ENCODE peak calls at places on chromosomes 6 and 20, in ten cellular contexts. One of them, this sample, is unnamed.

GRCh38 chr6:7154341-7155139 is 46.8 kb downstream of the RREB1 start:
- DNase-seq in T-helper 9 cell: no peak
- DNase-seq in aorta: no peak
- DNase-seq in ACHN: no peak
- DNase-seq in activated CD8-positive, alpha-beta memory T cell treated with anti-CD3 and anti-CD28 coated beads, Interleukin-2, amount 50 U/mL, for 4 hours: no peak
- DNase-seq in activated CD4-positive, alpha-beta T cell treated with anti-CD3 and anti-CD28 coated beads for 36 hours: peak
- DNase-seq in hippocampal formation: no peak
- DNase-seq in activated effector memory CD4-positive, alpha-beta T cell treated with Interleukin-2 at 50 U/mL for 16 hours: no peak
- DNase-seq in heart right ventricle: no peak
- DNase-seq in NCI-H69: no peak
- DNase-seq in this sample: no peak

GRCh38 chr6:17086469-17086868 is 15.4 kb upstream of the STMND1 start:
- DNase-seq in T-helper 9 cell: no peak
- DNase-seq in aorta: no peak
- DNase-seq in ACHN: peak
- DNase-seq in activated CD8-positive, alpha-beta memory T cell treated with anti-CD3 and anti-CD28 coated beads, Interleukin-2, amount 50 U/mL, for 4 hours: peak
- DNase-seq in activated CD4-positive, alpha-beta T cell treated with anti-CD3 and anti-CD28 coated beads for 36 hours: peak
- DNase-seq in hippocampal formation: peak
- DNase-seq in activated effector memory CD4-positive, alpha-beta T cell treated with Interleukin-2 at 50 U/mL for 16 hours: no peak
- DNase-seq in heart right ventricle: peak
- DNase-seq in NCI-H69: peak
- DNase-seq in this sample: peak

GRCh38 chr6:33297956-33298772 is 578 bp downstream of the RGL2 start:
- DNase-seq in T-helper 9 cell: peak
- DNase-seq in aorta: peak
- DNase-seq in ACHN: peak
- DNase-seq in activated CD8-positive, alpha-beta memory T cell treated with anti-CD3 and anti-CD28 coated beads, Interleukin-2, amount 50 U/mL, for 4 hours: peak
- DNase-seq in activated CD4-positive, alpha-beta T cell treated with anti-CD3 and anti-CD28 coated beads for 36 hours: peak
- DNase-seq in hippocampal formation: peak
- DNase-seq in activated effector memory CD4-positive, alpha-beta T cell treated with Interleukin-2 at 50 U/mL for 16 hours: peak
- DNase-seq in heart right ventricle: peak
- DNase-seq in NCI-H69: peak
- DNase-seq in this sample: peak

GRCh38 chr6:39590994-39591393 is 134.2 kb downstream of the KIF6 start:
- DNase-seq in T-helper 9 cell: no peak
- DNase-seq in aorta: no peak
- DNase-seq in ACHN: no peak
- DNase-seq in activated CD8-positive, alpha-beta memory T cell treated with anti-CD3 and anti-CD28 coated beads, Interleukin-2, amount 50 U/mL, for 4 hours: no peak
- DNase-seq in activated CD4-positive, alpha-beta T cell treated with anti-CD3 and anti-CD28 coated beads for 36 hours: no peak
- DNase-seq in hippocampal formation: no peak
- DNase-seq in activated effector memory CD4-positive, alpha-beta T cell treated with Interleukin-2 at 50 U/mL for 16 hours: no peak
- DNase-seq in heart right ventricle: no peak
- DNase-seq in NCI-H69: no peak
- DNase-seq in this sample: no peak

GRCh38 chr6:45965007-45965406 is 50.7 kb downstream of the CLIC5 start:
- DNase-seq in T-helper 9 cell: no peak
- DNase-seq in aorta: no peak
- DNase-seq in ACHN: peak
- DNase-seq in activated CD8-positive, alpha-beta memory T cell treated with anti-CD3 and anti-CD28 coated beads, Interleukin-2, amount 50 U/mL, for 4 hours: no peak
- DNase-seq in activated CD4-positive, alpha-beta T cell treated with anti-CD3 and anti-CD28 coated beads for 36 hours: no peak
- DNase-seq in hippocampal formation: no peak
- DNase-seq in activated effector memory CD4-positive, alpha-beta T cell treated with Interleukin-2 at 50 U/mL for 16 hours: no peak
- DNase-seq in heart right ventricle: no peak
- DNase-seq in NCI-H69: peak
- DNase-seq in this sample: peak

GRCh38 chr20:17963114-17963897 is 5.3 kb downstream of the SNX5 start:
- DNase-seq in T-helper 9 cell: no peak
- DNase-seq in aorta: no peak
- DNase-seq in ACHN: no peak
- DNase-seq in activated CD8-positive, alpha-beta memory T cell treated with anti-CD3 and anti-CD28 coated beads, Interleukin-2, amount 50 U/mL, for 4 hours: no peak
- DNase-seq in activated CD4-positive, alpha-beta T cell treated with anti-CD3 and anti-CD28 coated beads for 36 hours: no peak
- DNase-seq in hippocampal formation: no peak
- DNase-seq in activated effector memory CD4-positive, alpha-beta T cell treated with Interleukin-2 at 50 U/mL for 16 hours: no peak
- DNase-seq in heart right ventricle: no peak
- DNase-seq in NCI-H69: no peak
- DNase-seq in this sample: no peak

GRCh38 chr6:112311950-112312547 is 35.1 kb upstream of the RFPL4B start:
- DNase-seq in T-helper 9 cell: no peak
- DNase-seq in aorta: no peak
- DNase-seq in ACHN: peak
- DNase-seq in activated CD8-positive, alpha-beta memory T cell treated with anti-CD3 and anti-CD28 coated beads, Interleukin-2, amount 50 U/mL, for 4 hours: no peak
- DNase-seq in activated CD4-positive, alpha-beta T cell treated with anti-CD3 and anti-CD28 coated beads for 36 hours: peak
- DNase-seq in hippocampal formation: peak
- DNase-seq in activated effector memory CD4-positive, alpha-beta T cell treated with Interleukin-2 at 50 U/mL for 16 hours: no peak
- DNase-seq in heart right ventricle: peak
- DNase-seq in NCI-H69: peak
- DNase-seq in this sample: peak

GRCh38 chr20:63639093-63639860 is 12.4 kb upstream of the GMEB2 start:
- DNase-seq in T-helper 9 cell: peak
- DNase-seq in aorta: no peak
- DNase-seq in ACHN: no peak
- DNase-seq in activated CD8-positive, alpha-beta memory T cell treated with anti-CD3 and anti-CD28 coated beads, Interleukin-2, amount 50 U/mL, for 4 hours: peak
- DNase-seq in activated CD4-positive, alpha-beta T cell treated with anti-CD3 and anti-CD28 coated beads for 36 hours: peak
- DNase-seq in hippocampal formation: no peak
- DNase-seq in activated effector memory CD4-positive, alpha-beta T cell treated with Interleukin-2 at 50 U/mL for 16 hours: peak
- DNase-seq in heart right ventricle: peak
- DNase-seq in NCI-H69: no peak
- DNase-seq in this sample: no peak

GRCh38 chr6:2129076-2129695 is 116.2 kb downstream of the GMDS start:
- DNase-seq in T-helper 9 cell: no peak
- DNase-seq in aorta: no peak
- DNase-seq in ACHN: no peak
- DNase-seq in activated CD8-positive, alpha-beta memory T cell treated with anti-CD3 and anti-CD28 coated beads, Interleukin-2, amount 50 U/mL, for 4 hours: no peak
- DNase-seq in activated CD4-positive, alpha-beta T cell treated with anti-CD3 and anti-CD28 coated beads for 36 hours: no peak
- DNase-seq in hippocampal formation: no peak
- DNase-seq in activated effector memory CD4-positive, alpha-beta T cell treated with Interleukin-2 at 50 U/mL for 16 hours: no peak
- DNase-seq in heart right ventricle: no peak
- DNase-seq in NCI-H69: peak
- DNase-seq in this sample: no peak

GRCh38 chr6:26575494-26575939 is 21.2 kb upstream of the ABT1 start:
- DNase-seq in T-helper 9 cell: no peak
- DNase-seq in aorta: no peak
- DNase-seq in ACHN: no peak
- DNase-seq in activated CD8-positive, alpha-beta memory T cell treated with anti-CD3 and anti-CD28 coated beads, Interleukin-2, amount 50 U/mL, for 4 hours: no peak
- DNase-seq in activated CD4-positive, alpha-beta T cell treated with anti-CD3 and anti-CD28 coated beads for 36 hours: no peak
- DNase-seq in hippocampal formation: no peak
- DNase-seq in activated effector memory CD4-positive, alpha-beta T cell treated with Interleukin-2 at 50 U/mL for 16 hours: no peak
- DNase-seq in heart right ventricle: no peak
- DNase-seq in NCI-H69: peak
- DNase-seq in this sample: peak

GRCh38 chr6:144581807-144582537 is 296.8 kb downstream of the UTRN start:
- DNase-seq in T-helper 9 cell: no peak
- DNase-seq in aorta: no peak
- DNase-seq in ACHN: peak
- DNase-seq in activated CD8-positive, alpha-beta memory T cell treated with anti-CD3 and anti-CD28 coated beads, Interleukin-2, amount 50 U/mL, for 4 hours: no peak
- DNase-seq in activated CD4-positive, alpha-beta T cell treated with anti-CD3 and anti-CD28 coated beads for 36 hours: peak
- DNase-seq in hippocampal formation: peak
- DNase-seq in activated effector memory CD4-positive, alpha-beta T cell treated with Interleukin-2 at 50 U/mL for 16 hours: no peak
- DNase-seq in heart right ventricle: peak
- DNase-seq in NCI-H69: peak
- DNase-seq in this sample: peak

GRCh38 chr20:37651932-37652331 is 41.9 kb upstream of the CTNNBL1 start:
- DNase-seq in T-helper 9 cell: no peak
- DNase-seq in aorta: no peak
- DNase-seq in ACHN: no peak
- DNase-seq in activated CD8-positive, alpha-beta memory T cell treated with anti-CD3 and anti-CD28 coated beads, Interleukin-2, amount 50 U/mL, for 4 hours: no peak
- DNase-seq in activated CD4-positive, alpha-beta T cell treated with anti-CD3 and anti-CD28 coated beads for 36 hours: peak
- DNase-seq in hippocampal formation: no peak
- DNase-seq in activated effector memory CD4-positive, alpha-beta T cell treated with Interleukin-2 at 50 U/mL for 16 hours: no peak
- DNase-seq in heart right ventricle: peak
- DNase-seq in NCI-H69: peak
- DNase-seq in this sample: peak

GRCh38 chr20:35134472-35134871 is 12.7 kb downstream of the EDEM2 start:
- DNase-seq in T-helper 9 cell: no peak
- DNase-seq in aorta: peak
- DNase-seq in ACHN: no peak
- DNase-seq in activated CD8-positive, alpha-beta memory T cell treated with anti-CD3 and anti-CD28 coated beads, Interleukin-2, amount 50 U/mL, for 4 hours: no peak
- DNase-seq in activated CD4-positive, alpha-beta T cell treated with anti-CD3 and anti-CD28 coated beads for 36 hours: no peak
- DNase-seq in hippocampal formation: no peak
- DNase-seq in activated effector memory CD4-positive, alpha-beta T cell treated with Interleukin-2 at 50 U/mL for 16 hours: no peak
- DNase-seq in heart right ventricle: peak
- DNase-seq in NCI-H69: no peak
- DNase-seq in this sample: no peak

GRCh38 chr6:142355481-142356174 is 53.8 kb downstream of the ADGRG6 start:
- DNase-seq in T-helper 9 cell: no peak
- DNase-seq in aorta: no peak
- DNase-seq in ACHN: no peak
- DNase-seq in activated CD8-positive, alpha-beta memory T cell treated with anti-CD3 and anti-CD28 coated beads, Interleukin-2, amount 50 U/mL, for 4 hours: peak
- DNase-seq in activated CD4-positive, alpha-beta T cell treated with anti-CD3 and anti-CD28 coated beads for 36 hours: no peak
- DNase-seq in hippocampal formation: no peak
- DNase-seq in activated effector memory CD4-positive, alpha-beta T cell treated with Interleukin-2 at 50 U/mL for 16 hours: no peak
- DNase-seq in heart right ventricle: no peak
- DNase-seq in NCI-H69: no peak
- DNase-seq in this sample: no peak

GRCh38 chr6:103587722-103588121 is 1272.0 kb downstream of the HACE1 start:
- DNase-seq in T-helper 9 cell: no peak
- DNase-seq in aorta: no peak
- DNase-seq in ACHN: no peak
- DNase-seq in activated CD8-positive, alpha-beta memory T cell treated with anti-CD3 and anti-CD28 coated beads, Interleukin-2, amount 50 U/mL, for 4 hours: no peak
- DNase-seq in activated CD4-positive, alpha-beta T cell treated with anti-CD3 and anti-CD28 coated beads for 36 hours: no peak
- DNase-seq in hippocampal formation: no peak
- DNase-seq in activated effector memory CD4-positive, alpha-beta T cell treated with Interleukin-2 at 50 U/mL for 16 hours: no peak
- DNase-seq in heart right ventricle: no peak
- DNase-seq in NCI-H69: no peak
- DNase-seq in this sample: no peak

GRCh38 chr6:161094904-161095440 is 103.4 kb downstream of the MAP3K4 start:
- DNase-seq in T-helper 9 cell: no peak
- DNase-seq in aorta: no peak
- DNase-seq in ACHN: no peak
- DNase-seq in activated CD8-positive, alpha-beta memory T cell treated with anti-CD3 and anti-CD28 coated beads, Interleukin-2, amount 50 U/mL, for 4 hours: no peak
- DNase-seq in activated CD4-positive, alpha-beta T cell treated with anti-CD3 and anti-CD28 coated beads for 36 hours: no peak
- DNase-seq in hippocampal formation: no peak
- DNase-seq in activated effector memory CD4-positive, alpha-beta T cell treated with Interleukin-2 at 50 U/mL for 16 hours: no peak
- DNase-seq in heart right ventricle: no peak
- DNase-seq in NCI-H69: no peak
- DNase-seq in this sample: no peak

GRCh38 chr6:116461563-116462507 is 660 bp downstream of the CALHM6 start:
- DNase-seq in T-helper 9 cell: peak
- DNase-seq in aorta: peak
- DNase-seq in ACHN: no peak
- DNase-seq in activated CD8-positive, alpha-beta memory T cell treated with anti-CD3 and anti-CD28 coated beads, Interleukin-2, amount 50 U/mL, for 4 hours: peak
- DNase-seq in activated CD4-positive, alpha-beta T cell treated with anti-CD3 and anti-CD28 coated beads for 36 hours: peak
- DNase-seq in hippocampal formation: no peak
- DNase-seq in activated effector memory CD4-positive, alpha-beta T cell treated with Interleukin-2 at 50 U/mL for 16 hours: peak
- DNase-seq in heart right ventricle: peak
- DNase-seq in NCI-H69: peak
- DNase-seq in this sample: peak

GRCh38 chr20:37220796-37221195 is 40.8 kb downstream of the GHRH start:
- DNase-seq in T-helper 9 cell: no peak
- DNase-seq in aorta: no peak
- DNase-seq in ACHN: no peak
- DNase-seq in activated CD8-positive, alpha-beta memory T cell treated with anti-CD3 and anti-CD28 coated beads, Interleukin-2, amount 50 U/mL, for 4 hours: no peak
- DNase-seq in activated CD4-positive, alpha-beta T cell treated with anti-CD3 and anti-CD28 coated beads for 36 hours: no peak
- DNase-seq in hippocampal formation: no peak
- DNase-seq in activated effector memory CD4-positive, alpha-beta T cell treated with Interleukin-2 at 50 U/mL for 16 hours: no peak
- DNase-seq in heart right ventricle: no peak
- DNase-seq in NCI-H69: no peak
- DNase-seq in this sample: no peak

GRCh38 chr6:115753446-115753845 is 307.2 kb downstream of the FRK start:
- DNase-seq in T-helper 9 cell: no peak
- DNase-seq in aorta: no peak
- DNase-seq in ACHN: no peak
- DNase-seq in activated CD8-positive, alpha-beta memory T cell treated with anti-CD3 and anti-CD28 coated beads, Interleukin-2, amount 50 U/mL, for 4 hours: no peak
- DNase-seq in activated CD4-positive, alpha-beta T cell treated with anti-CD3 and anti-CD28 coated beads for 36 hours: no peak
- DNase-seq in hippocampal formation: no peak
- DNase-seq in activated effector memory CD4-positive, alpha-beta T cell treated with Interleukin-2 at 50 U/mL for 16 hours: no peak
- DNase-seq in heart right ventricle: no peak
- DNase-seq in NCI-H69: no peak
- DNase-seq in this sample: no peak

GRCh38 chr20:37693629-37694626 is at the start of gene CTNNBL1:
- DNase-seq in T-helper 9 cell: peak
- DNase-seq in aorta: peak
- DNase-seq in ACHN: peak
- DNase-seq in activated CD8-positive, alpha-beta memory T cell treated with anti-CD3 and anti-CD28 coated beads, Interleukin-2, amount 50 U/mL, for 4 hours: peak
- DNase-seq in activated CD4-positive, alpha-beta T cell treated with anti-CD3 and anti-CD28 coated beads for 36 hours: peak
- DNase-seq in hippocampal formation: peak
- DNase-seq in activated effector memory CD4-positive, alpha-beta T cell treated with Interleukin-2 at 50 U/mL for 16 hours: peak
- DNase-seq in heart right ventricle: peak
- DNase-seq in NCI-H69: peak
- DNase-seq in this sample: peak

This sample was measured in DMS53.